ENCODE peak calls at places on chromosome 11, in five cellular contexts. One of them, this sample, is unnamed.

GRCh38 chr11:111378773-111379499 is at the start of gene POU2AF1:
- DNase-seq in EH: peak; percentile 11
- DNase-seq in NCI-H2081: no peak
- DNase-seq in stimulated activated CD4-positive, alpha-beta T cell treated with anti-CD3 and anti-CD28 coated beads, Interleukin-1b, Interleukin-23, amount 100 ng/mL, for 48 hours: peak; percentile 84
- DNase-seq in body of pancreas: no peak
- DNase-seq in this sample: no peak

GRCh38 chr11:92941676-92942571 is 27.5 kb upstream of the MTNR1B start:
- DNase-seq in EH: peak; percentile 67
- DNase-seq in NCI-H2081: peak; percentile 42
- DNase-seq in stimulated activated CD4-positive, alpha-beta T cell treated with anti-CD3 and anti-CD28 coated beads, Interleukin-1b, Interleukin-23, amount 100 ng/mL, for 48 hours: no peak
- DNase-seq in body of pancreas: peak; percentile 19
- DNase-seq in this sample: no peak

GRCh38 chr11:110299006-110299785 is 2.8 kb upstream of the RDX start:
- DNase-seq in EH: no peak
- DNase-seq in NCI-H2081: no peak
- DNase-seq in stimulated activated CD4-positive, alpha-beta T cell treated with anti-CD3 and anti-CD28 coated beads, Interleukin-1b, Interleukin-23, amount 100 ng/mL, for 48 hours: no peak
- DNase-seq in body of pancreas: no peak
- DNase-seq in this sample: no peak

GRCh38 chr11:61042961-61043540 is 59.2 kb upstream of the CD5 start:
- DNase-seq in EH: no peak
- DNase-seq in NCI-H2081: peak; percentile 78
- DNase-seq in stimulated activated CD4-positive, alpha-beta T cell treated with anti-CD3 and anti-CD28 coated beads, Interleukin-1b, Interleukin-23, amount 100 ng/mL, for 48 hours: no peak
- DNase-seq in body of pancreas: no peak
- DNase-seq in this sample: no peak

GRCh38 chr11:125777309-125777708 is 1.3 kb downstream of the PATE2 start:
- DNase-seq in EH: peak; percentile 64
- DNase-seq in NCI-H2081: no peak
- DNase-seq in stimulated activated CD4-positive, alpha-beta T cell treated with anti-CD3 and anti-CD28 coated beads, Interleukin-1b, Interleukin-23, amount 100 ng/mL, for 48 hours: no peak
- DNase-seq in body of pancreas: no peak
- DNase-seq in this sample: peak; percentile 10

GRCh38 chr11:65915821-65916251 is 3.0 kb downstream of the C11orf68 start:
- DNase-seq in EH: peak; percentile 99
- DNase-seq in NCI-H2081: no peak
- DNase-seq in stimulated activated CD4-positive, alpha-beta T cell treated with anti-CD3 and anti-CD28 coated beads, Interleukin-1b, Interleukin-23, amount 100 ng/mL, for 48 hours: no peak
- DNase-seq in body of pancreas: peak; percentile 75
- DNase-seq in this sample: peak; percentile 89

GRCh38 chr11:92846542-92847125 is 122.8 kb upstream of the MTNR1B start:
- DNase-seq in EH: peak; percentile 51
- DNase-seq in NCI-H2081: no peak
- DNase-seq in stimulated activated CD4-positive, alpha-beta T cell treated with anti-CD3 and anti-CD28 coated beads, Interleukin-1b, Interleukin-23, amount 100 ng/mL, for 48 hours: no peak
- DNase-seq in body of pancreas: no peak
- DNase-seq in this sample: no peak

GRCh38 chr11:63534076-63534475 is 2.5 kb upstream of the PLAAT4 start:
- DNase-seq in EH: no peak
- DNase-seq in NCI-H2081: no peak
- DNase-seq in stimulated activated CD4-positive, alpha-beta T cell treated with anti-CD3 and anti-CD28 coated beads, Interleukin-1b, Interleukin-23, amount 100 ng/mL, for 48 hours: no peak
- DNase-seq in body of pancreas: no peak
- DNase-seq in this sample: no peak

GRCh38 chr11:95715777-95716241 is 73.8 kb downstream of the FAM76B start:
- DNase-seq in EH: no peak
- DNase-seq in NCI-H2081: no peak
- DNase-seq in stimulated activated CD4-positive, alpha-beta T cell treated with anti-CD3 and anti-CD28 coated beads, Interleukin-1b, Interleukin-23, amount 100 ng/mL, for 48 hours: peak; percentile 57
- DNase-seq in body of pancreas: no peak
- DNase-seq in this sample: no peak

GRCh38 chr11:114775849-114776621 is 97.7 kb downstream of the NXPE2 start:
- DNase-seq in EH: no peak
- DNase-seq in NCI-H2081: peak; percentile 23
- DNase-seq in stimulated activated CD4-positive, alpha-beta T cell treated with anti-CD3 and anti-CD28 coated beads, Interleukin-1b, Interleukin-23, amount 100 ng/mL, for 48 hours: no peak
- DNase-seq in body of pancreas: no peak
- DNase-seq in this sample: no peak

GRCh38 chr11:24932110-24933000 is 435.5 kb downstream of the LUZP2 start:
- DNase-seq in EH: no peak
- DNase-seq in NCI-H2081: peak; percentile 61
- DNase-seq in stimulated activated CD4-positive, alpha-beta T cell treated with anti-CD3 and anti-CD28 coated beads, Interleukin-1b, Interleukin-23, amount 100 ng/mL, for 48 hours: no peak
- DNase-seq in body of pancreas: no peak
- DNase-seq in this sample: no peak

GRCh38 chr11:120867024-120867423 is 156.9 kb upstream of the TBCEL start:
- DNase-seq in EH: no peak
- DNase-seq in NCI-H2081: no peak
- DNase-seq in stimulated activated CD4-positive, alpha-beta T cell treated with anti-CD3 and anti-CD28 coated beads, Interleukin-1b, Interleukin-23, amount 100 ng/mL, for 48 hours: no peak
- DNase-seq in body of pancreas: no peak
- DNase-seq in this sample: no peak

GRCh38 chr11:17989306-17989705 is 23.5 kb downstream of the SERGEF start:
- DNase-seq in EH: no peak
- DNase-seq in NCI-H2081: peak; percentile 22
- DNase-seq in stimulated activated CD4-positive, alpha-beta T cell treated with anti-CD3 and anti-CD28 coated beads, Interleukin-1b, Interleukin-23, amount 100 ng/mL, for 48 hours: no peak
- DNase-seq in body of pancreas: no peak
- DNase-seq in this sample: no peak

GRCh38 chr11:6794637-6795036 is 4.9 kb downstream of the OR6A2 start:
- DNase-seq in EH: no peak
- DNase-seq in NCI-H2081: no peak
- DNase-seq in stimulated activated CD4-positive, alpha-beta T cell treated with anti-CD3 and anti-CD28 coated beads, Interleukin-1b, Interleukin-23, amount 100 ng/mL, for 48 hours: no peak
- DNase-seq in body of pancreas: no peak
- DNase-seq in this sample: no peak

GRCh38 chr11:31437742-31438435 is 68.2 kb downstream of the DNAJC24 start:
- DNase-seq in EH: peak; percentile 74
- DNase-seq in NCI-H2081: no peak
- DNase-seq in stimulated activated CD4-positive, alpha-beta T cell treated with anti-CD3 and anti-CD28 coated beads, Interleukin-1b, Interleukin-23, amount 100 ng/mL, for 48 hours: no peak
- DNase-seq in body of pancreas: no peak
- DNase-seq in this sample: peak; percentile 31

GRCh38 chr11:13668957-13669521 is 571 bp downstream of the FAR1 start:
- DNase-seq in EH: peak; percentile 33
- DNase-seq in NCI-H2081: peak; percentile 48
- DNase-seq in stimulated activated CD4-positive, alpha-beta T cell treated with anti-CD3 and anti-CD28 coated beads, Interleukin-1b, Interleukin-23, amount 100 ng/mL, for 48 hours: peak; percentile 41
- DNase-seq in body of pancreas: peak; percentile 48
- DNase-seq in this sample: no peak

GRCh38 chr11:79413258-79413657 is 27.6 kb downstream of the TENM4 start:
- DNase-seq in EH: peak; percentile 92
- DNase-seq in NCI-H2081: peak; percentile 48
- DNase-seq in stimulated activated CD4-positive, alpha-beta T cell treated with anti-CD3 and anti-CD28 coated beads, Interleukin-1b, Interleukin-23, amount 100 ng/mL, for 48 hours: no peak
- DNase-seq in body of pancreas: peak; percentile 71
- DNase-seq in this sample: peak; percentile 79

GRCh38 chr11:42172441-42172840 is 713.0 kb upstream of the LRRC4C start:
- DNase-seq in EH: no peak
- DNase-seq in NCI-H2081: no peak
- DNase-seq in stimulated activated CD4-positive, alpha-beta T cell treated with anti-CD3 and anti-CD28 coated beads, Interleukin-1b, Interleukin-23, amount 100 ng/mL, for 48 hours: no peak
- DNase-seq in body of pancreas: no peak
- DNase-seq in this sample: no peak

GRCh38 chr11:18650859-18651557 is 16.9 kb upstream of the SPTY2D1 start:
- DNase-seq in EH: peak; percentile 67
- DNase-seq in NCI-H2081: peak; percentile 8
- DNase-seq in stimulated activated CD4-positive, alpha-beta T cell treated with anti-CD3 and anti-CD28 coated beads, Interleukin-1b, Interleukin-23, amount 100 ng/mL, for 48 hours: peak; percentile 36
- DNase-seq in body of pancreas: peak; percentile 69
- DNase-seq in this sample: no peak

GRCh38 chr11:118907051-118907748 is 18.5 kb downstream of the BCL9L start:
- DNase-seq in EH: peak; percentile 76
- DNase-seq in NCI-H2081: peak; percentile 77
- DNase-seq in stimulated activated CD4-positive, alpha-beta T cell treated with anti-CD3 and anti-CD28 coated beads, Interleukin-1b, Interleukin-23, amount 100 ng/mL, for 48 hours: peak; percentile 87
- DNase-seq in body of pancreas: peak; percentile 90
- DNase-seq in this sample: no peak

GRCh38 chr11:14073821-14074529 is 111.5 kb downstream of the SPON1 start:
- DNase-seq in EH: no peak
- DNase-seq in NCI-H2081: no peak
- DNase-seq in stimulated activated CD4-positive, alpha-beta T cell treated with anti-CD3 and anti-CD28 coated beads, Interleukin-1b, Interleukin-23, amount 100 ng/mL, for 48 hours: no peak
- DNase-seq in body of pancreas: peak; percentile 32
- DNase-seq in this sample: no peak

GRCh38 chr11:86800076-86800955 is at the start of gene PRSS23:
- DNase-seq in EH: peak; percentile 78
- DNase-seq in NCI-H2081: peak; percentile 69
- DNase-seq in stimulated activated CD4-positive, alpha-beta T cell treated with anti-CD3 and anti-CD28 coated beads, Interleukin-1b, Interleukin-23, amount 100 ng/mL, for 48 hours: peak; percentile 21
- DNase-seq in body of pancreas: peak; percentile 69
- DNase-seq in this sample: no peak

GRCh38 chr11:102429691-102430090 is 22.9 kb downstream of the TMEM123 start:
- DNase-seq in EH: peak; percentile 29
- DNase-seq in NCI-H2081: peak; percentile 20
- DNase-seq in stimulated activated CD4-positive, alpha-beta T cell treated with anti-CD3 and anti-CD28 coated beads, Interleukin-1b, Interleukin-23, amount 100 ng/mL, for 48 hours: no peak
- DNase-seq in body of pancreas: no peak
- DNase-seq in this sample: no peak

GRCh38 chr11:22879615-22880014 is 19.3 kb upstream of the CCDC179 start:
- DNase-seq in EH: peak; percentile 2
- DNase-seq in NCI-H2081: no peak
- DNase-seq in stimulated activated CD4-positive, alpha-beta T cell treated with anti-CD3 and anti-CD28 coated beads, Interleukin-1b, Interleukin-23, amount 100 ng/mL, for 48 hours: no peak
- DNase-seq in body of pancreas: no peak
- DNase-seq in this sample: no peak

GRCh38 chr11:73344191-73344607 is 32.0 kb upstream of the RELT start:
- DNase-seq in EH: no peak
- DNase-seq in NCI-H2081: no peak
- DNase-seq in stimulated activated CD4-positive, alpha-beta T cell treated with anti-CD3 and anti-CD28 coated beads, Interleukin-1b, Interleukin-23, amount 100 ng/mL, for 48 hours: no peak
- DNase-seq in body of pancreas: no peak
- DNase-seq in this sample: no peak

GRCh38 chr11:74398244-74399159 is at the start of gene PGM2L1:
- DNase-seq in EH: peak; percentile 95
- DNase-seq in NCI-H2081: peak; percentile 96
- DNase-seq in stimulated activated CD4-positive, alpha-beta T cell treated with anti-CD3 and anti-CD28 coated beads, Interleukin-1b, Interleukin-23, amount 100 ng/mL, for 48 hours: peak; percentile 92
- DNase-seq in body of pancreas: peak; percentile 97
- DNase-seq in this sample: peak; percentile 63